ENCODE peak calls at places on chromosomes 16 and 17, in nine cellular contexts. Q is effector memory CD4-positive, alpha-beta T cell; E is gastrocnemius medialis; N is neural progenitor cell; D is testis; U is esophagus squamous epithelium; G is IMR-90; X is tibial artery; Y is OCI-LY7. F is an unnamed sample.

GRCh38 chr17:2947996-2948550 is 115.3 kb downstream of the OR1D5 start:
- DNase-seq in N (no peak), X (no peak), G (no peak), Y (no peak), Q (no peak), U (no peak), D (no peak), E (no peak), F (no peak)

GRCh38 chr16:53968896-53969295 is 264.9 kb downstream of the FTO start:
- DNase-seq in E (no peak), G (peak; percentile 37), D (no peak), U (no peak), Y (no peak), X (no peak), N (no peak), Q (no peak), F (no peak)

GRCh38 chr17:50946223-50946890 is 80.2 kb upstream of the TOB1 start:
- DNase-seq in Q (no peak), D (no peak), G (no peak), N (no peak), Y (no peak), X (no peak), E (peak; percentile 28), U (no peak), F (no peak)

GRCh38 chr16:85563515-85564276 is 49.4 kb upstream of the GSE1 start:
- DNase-seq in Q (no peak), Y (no peak), G (peak; percentile 37), N (no peak), E (no peak), X (peak; percentile 84), U (no peak), D (peak; percentile 75), F (peak; percentile 73)

GRCh38 chr17:39538875-39539274 is 68.8 kb downstream of the NEUROD2 start:
- DNase-seq in X (no peak), N (no peak), Y (no peak), G (peak; percentile 27), Q (no peak), U (no peak), E (no peak), D (no peak), F (no peak)

GRCh38 chr16:79848739-79849518 is 248.4 kb upstream of the MAF start:
- DNase-seq in U (no peak), N (no peak), Y (no peak), Q (no peak), G (no peak), X (no peak), E (no peak), D (no peak), F (no peak)

GRCh38 chr16:79843631-79844043 is 243.1 kb upstream of the MAF start:
- DNase-seq in U (no peak), N (no peak), G (no peak), Y (no peak), Q (no peak), E (no peak), D (no peak), X (no peak), F (no peak)

GRCh38 chr16:883340-883739 is 82.8 kb upstream of the GNG13 start:
- DNase-seq in D (no peak), E (no peak), Y (no peak), G (no peak), Q (no peak), U (no peak), N (no peak), X (no peak), F (no peak)

GRCh38 chr16:2032285-2033056 is 5.8 kb downstream of the NHERF2 start:
- DNase-seq in E (no peak), N (no peak), X (no peak), D (no peak), U (no peak), Y (no peak), G (peak; percentile 49), Q (no peak), F (peak; percentile 48)

DNA sequence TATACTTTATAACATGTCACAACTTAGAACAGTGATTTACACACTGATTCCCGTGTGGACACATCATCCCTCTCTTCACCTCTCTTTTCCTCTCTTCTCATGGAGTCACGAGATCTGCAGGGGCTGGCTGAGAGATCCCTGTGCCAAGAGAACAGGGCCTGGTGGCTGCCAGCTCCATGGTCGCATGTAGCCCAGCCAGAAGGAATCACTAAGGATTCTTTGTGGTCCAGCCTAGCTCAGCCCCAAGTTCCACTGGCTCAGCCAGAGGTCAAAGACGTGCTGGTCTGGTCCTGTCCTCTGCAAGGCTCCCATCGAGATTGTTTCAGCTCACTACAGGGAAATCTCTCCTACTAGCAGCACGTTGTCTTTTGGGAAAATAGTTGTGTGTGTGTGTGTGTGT is 66.4 kb downstream of the NDEL1 start:
- DNase-seq in Q (no peak), U (no peak), X (no peak), Y (no peak), N (no peak), E (no peak), G (no peak), D (no peak), F (no peak)
- H3K27ac ChIP-seq in Q (no peak overlapping the region), U (no peak overlapping the region), X (peak overlapping the region; percentile 49), Y (no peak overlapping the region), N (no peak overlapping the region), E (no peak overlapping the region), G (no peak overlapping the region), D (no peak overlapping the region), F (no peak overlapping the region)

GRCh38 chr16:82033006-82033405 is 2.0 kb upstream of the HSD17B2 start:
- DNase-seq in Y (no peak), N (no peak), E (no peak), Q (no peak), D (no peak), G (no peak), X (no peak), U (no peak), F (no peak)

GRCh38 chr16:82027629-82028035 is 7.4 kb upstream of the HSD17B2 start:
- DNase-seq in Q (no peak), Y (no peak), U (no peak), N (no peak), D (no peak), G (no peak), E (no peak), X (no peak), F (no peak)

GRCh38 chr16:82034981-82035612 is at the start of gene HSD17B2:
- DNase-seq in U (no peak), N (no peak), D (no peak), G (peak; percentile 7), E (no peak), X (no peak), Y (no peak), Q (no peak), F (no peak)

GRCh38 chr16:82033683-82034300 is 1.3 kb upstream of the HSD17B2 start:
- DNase-seq in D (no peak), Q (no peak), N (no peak), X (no peak), E (no peak), U (no peak), G (no peak), Y (no peak), F (no peak)

GRCh38 chr16:82031116-82032084 is 3.7 kb upstream of the HSD17B2 start:
- DNase-seq in G (peak; percentile 72), D (no peak), Y (peak; percentile 16), Q (no peak), X (no peak), N (peak; percentile 64), U (no peak), E (no peak), F (no peak)
- H3K27ac ChIP-seq in G (peak overlapping the region; percentile 66), D (no peak overlapping the region), Y (no peak overlapping the region), Q (no peak overlapping the region), X (no peak overlapping the region), N (no peak overlapping the region), U (no peak overlapping the region), E (no peak overlapping the region), F (no peak overlapping the region)

GRCh38 chr16:50839356-50839755 is 97.5 kb downstream of the CYLD start:
- DNase-seq in Y (no peak), X (no peak), Q (no peak), G (no peak), N (no peak), E (no peak), D (no peak), U (no peak), F (no peak)

GRCh38 chr16:50839920-50840729 is 98.2 kb downstream of the CYLD start:
- DNase-seq in X (no peak), D (no peak), Y (no peak), N (peak; percentile 21), U (no peak), Q (no peak), E (no peak), G (no peak), F (no peak)

GRCh38 chr16:50838165-50838564 is 96.3 kb downstream of the CYLD start:
- DNase-seq in E (no peak), D (no peak), X (no peak), G (no peak), Q (no peak), U (no peak), Y (no peak), N (no peak), F (no peak)

GRCh38 chr16:50837324-50837723 is 95.4 kb downstream of the CYLD start:
- DNase-seq in Q (no peak), G (no peak), D (no peak), N (no peak), X (no peak), E (no peak), Y (no peak), U (no peak), F (no peak)

DNA sequence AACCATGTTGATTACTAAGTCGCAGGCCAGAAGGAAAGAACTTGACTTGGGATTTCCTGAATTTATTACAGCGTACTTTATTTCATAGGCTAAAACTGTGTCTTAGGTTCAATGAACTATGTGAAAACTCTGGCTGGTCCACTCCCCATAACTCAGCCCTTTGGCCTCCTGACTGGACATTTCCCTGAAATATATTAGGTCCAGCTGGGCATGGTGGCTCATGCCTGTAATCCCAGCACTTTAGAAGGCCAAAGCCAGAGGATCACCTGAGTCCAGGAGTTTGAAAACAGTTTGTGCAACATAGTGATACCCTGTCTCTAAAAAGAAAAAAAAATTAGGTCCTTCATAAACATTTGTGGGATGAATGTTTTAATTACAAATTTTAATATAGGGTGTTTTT is 97.0 kb downstream of the CYLD start:
- DNase-seq in U (no peak), D (no peak), G (no peak), E (no peak), Q (no peak), X (no peak), N (no peak), Y (no peak), F (no peak)
- H3K27ac ChIP-seq in U (no peak overlapping the region), D (no peak overlapping the region), G (no peak overlapping the region), E (no peak overlapping the region), Q (no peak overlapping the region), X (no peak overlapping the region), N (no peak overlapping the region), Y (no peak overlapping the region), F (no peak overlapping the region)

GRCh38 chr17:76700627-76701470 is 9.9 kb downstream of the MXRA7 start:
- DNase-seq in Q (no peak), U (no peak), E (peak; percentile 79), X (peak; percentile 75), D (peak; percentile 67), N (peak; percentile 63), G (peak; percentile 93), Y (no peak), F (peak; percentile 76)
- H3K27ac ChIP-seq in Q (no peak overlapping the region), U (peak overlapping the region; percentile 88), E (peak overlapping the region; percentile 89), X (peak overlapping the region; percentile 85), D (peak overlapping the region; percentile 90), N (no peak overlapping the region), G (peak overlapping the region; percentile 85), Y (no peak overlapping the region), F (peak overlapping the region; percentile 98)

F was measured in left ventricle myocardium inferior.